ENCODE peak calls at places on chromosome 18, in four cellular contexts. N is EL, F is IMR-90, V is NCI-H2171. C is an unnamed sample.

GRCh38 chr18:44592639-44593038 is 88.0 kb upstream of the SETBP1 start:
- DNase-seq in N (peak; percentile 61), F (peak; percentile 70), V (no peak), C (no peak)

GRCh38 chr18:62693659-62694058 is 21.7 kb upstream of the PHLPP1 start:
- DNase-seq in N (no peak), F (no peak), V (no peak), C (no peak)

GRCh38 chr18:57107141-57107832 is 39.6 kb upstream of the BOD1L2 start:
- DNase-seq in N (peak; percentile 22), F (peak; percentile 43), V (no peak), C (no peak)

GRCh38 chr18:49849331-49850217 is 36.2 kb upstream of the ACAA2 start:
- DNase-seq in N (peak; percentile 95), F (peak; percentile 92), V (peak; percentile 64), C (no peak)

GRCh38 chr18:72652990-72653593 is 109.0 kb upstream of the CBLN2 start:
- DNase-seq in N (peak; percentile 1), F (no peak), V (no peak), C (peak; percentile 59)

GRCh38 chr18:78855188-78855587 is 124.4 kb upstream of the SALL3 start:
- DNase-seq in N (no peak), F (no peak), V (no peak), C (no peak)

GRCh38 chr18:50562686-50563085 is 2.8 kb downstream of the MAPK4 start:
- DNase-seq in N (no peak), F (no peak), V (no peak), C (no peak)

GRCh38 chr18:63451774-63452173 is 25.0 kb upstream of the SERPINB5 start:
- DNase-seq in N (peak; percentile 29), F (no peak), V (no peak), C (no peak)

GRCh38 chr18:55838841-55839240 is 250.8 kb upstream of the TCF4 start:
- DNase-seq in N (peak; percentile 72), F (peak; percentile 44), V (no peak), C (no peak)

GRCh38 chr18:23981369-23981768 is 33.2 kb upstream of the TTC39C start:
- DNase-seq in N (no peak), F (no peak), V (no peak), C (peak; percentile 53)